ENCODE peak calls at places on chromosome 17, in ten cellular contexts. Y is upper lobe of right lung, I is heart left ventricle, F is mammary epithelial cell, G is WERI-Rb-1, Z is body of pancreas, P is adrenal gland, Q is uterus, O is H9, W is PC-9. E is an unnamed sample.

GRCh38 chr17:81553616-81554181 is 1.5 kb upstream of the FAAP100 start:
- DNase-seq in I (peak; percentile 32), F (peak; percentile 92), P (no peak), O (no peak), G (no peak), Y (no peak), W (peak; percentile 54), Q (peak; percentile 67), Z (no peak), E (peak; percentile 92)

GRCh38 chr17:31015639-31016038 is 44.8 kb downstream of the RNF135 start:
- DNase-seq in F (no peak), I (no peak), G (peak; percentile 44), O (no peak), W (no peak), P (no peak), Z (no peak), Q (no peak), Y (no peak), E (no peak)

GRCh38 chr17:2613089-2613808 is 19.8 kb downstream of the PAFAH1B1 start:
- DNase-seq in Q (no peak), Z (peak; percentile 18), F (no peak), Y (no peak), G (no peak), I (no peak), P (no peak), W (no peak), O (no peak), E (no peak)

GRCh38 chr17:42832934-42833770 is at the start of gene PSME3:
- DNase-seq in O (peak; percentile 96), F (peak; percentile 90), Q (peak; percentile 86), G (peak; percentile 96), Y (peak; percentile 97), W (peak; percentile 80), I (peak; percentile 95), P (peak; percentile 90), Z (peak; percentile 88), E (peak; percentile 47)

GRCh38 chr17:21214777-21215541 is 998 bp upstream of the TMEM11 start:
- DNase-seq in G (no peak), F (peak; percentile 27), W (no peak), Z (no peak), O (peak; percentile 69), P (peak; percentile 38), I (no peak), Y (no peak), Q (peak; percentile 31), E (no peak)

GRCh38 chr17:7951143-7951792 is 19.3 kb downstream of the CNTROB start:
- DNase-seq in P (no peak), Y (no peak), W (no peak), Q (no peak), G (no peak), F (no peak), I (no peak), Z (no peak), O (no peak), E (no peak)

GRCh38 chr17:29445844-29446243 is 55.7 kb downstream of the TAOK1 start:
- DNase-seq in I (no peak), O (no peak), Y (no peak), P (no peak), Q (no peak), Z (no peak), W (no peak), F (no peak), G (no peak), E (no peak)

GRCh38 chr17:2156666-2157065 is 101.8 kb downstream of the HIC1 start:
- DNase-seq in I (no peak), G (no peak), W (no peak), F (no peak), Q (no peak), P (no peak), O (no peak), Z (no peak), Y (no peak), E (no peak)

GRCh38 chr17:2594657-2595085 is 1.2 kb downstream of the PAFAH1B1 start:
- DNase-seq in F (no peak), G (no peak), I (no peak), P (no peak), O (no peak), W (no peak), Y (no peak), Q (no peak), Z (no peak), E (no peak)

GRCh38 chr17:31724026-31724425 is 135.0 kb downstream of the COPRS start:
- DNase-seq in P (no peak), G (no peak), Z (no peak), W (peak; percentile 44), O (no peak), I (no peak), F (peak; percentile 4), Q (no peak), Y (no peak), E (no peak)

GRCh38 chr17:787641-788221 is 5.6 kb downstream of the MRM3 start:
- DNase-seq in F (no peak), Z (peak; percentile 91), O (no peak), G (no peak), Q (no peak), W (no peak), P (no peak), Y (peak; percentile 12), I (no peak), E (no peak)

GRCh38 chr17:8123695-8124349 is at the start of gene HES7:
- DNase-seq in F (no peak), Q (peak; percentile 56), Y (no peak), Z (peak; percentile 16), I (no peak), P (peak; percentile 39), W (no peak), G (peak; percentile 35), O (peak; percentile 86), E (no peak)

GRCh38 chr17:48052956-48053757 is 5.0 kb downstream of the NFE2L1 start:
- DNase-seq in Q (peak; percentile 83), Y (peak; percentile 35), P (peak; percentile 80), W (peak; percentile 12), F (no peak), G (peak; percentile 54), O (no peak), I (peak; percentile 94), Z (peak; percentile 75), E (no peak)

GRCh38 chr17:81428121-81428515 is 32.9 kb downstream of the BAHCC1 start:
- DNase-seq in P (no peak), Q (no peak), I (no peak), W (no peak), G (no peak), O (no peak), F (no peak), Y (no peak), Z (peak; percentile 57), E (no peak)

GRCh38 chr17:72575542-72576233 is 454.9 kb downstream of the SOX9 start:
- DNase-seq in Q (no peak), F (no peak), I (no peak), Z (no peak), W (peak; percentile 21), Y (no peak), O (no peak), P (no peak), G (no peak), E (no peak)

GRCh38 chr17:28540231-28540630 is 12.2 kb downstream of the UNC119 start:
- DNase-seq in F (no peak), Q (no peak), Z (no peak), I (no peak), P (no peak), Y (no peak), G (no peak), W (no peak), O (no peak), E (no peak)

DNA sequence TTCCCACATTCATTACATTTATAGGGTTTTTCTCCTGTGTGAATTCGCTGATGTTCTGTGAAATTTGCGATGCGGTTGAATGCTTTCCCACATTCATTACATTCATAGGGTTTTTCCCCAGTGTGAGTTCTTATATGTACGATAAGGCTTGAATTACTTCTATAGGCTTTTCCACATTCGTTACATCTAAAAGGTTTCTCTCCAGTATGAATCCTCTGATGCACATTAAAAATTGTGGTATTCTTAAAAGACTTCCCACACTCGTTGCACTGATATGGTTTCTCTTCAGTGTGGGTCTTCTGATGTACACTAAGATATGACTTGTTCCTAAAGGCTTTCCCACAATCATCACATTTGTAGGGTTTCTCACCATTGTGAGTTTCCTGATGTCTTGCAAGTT is 30.4 kb downstream of the ZNF624 start:
- DNase-seq in I (no peak), Y (no peak), O (no peak), Q (no peak), P (no peak), W (no peak), Z (no peak), F (no peak), G (no peak), E (no peak)
- H3K9me3 ChIP-seq in I (no peaks in the 10 kb centered on the region), Y (peaks cover 68% of the 10 kb centered on the region), O (peaks cover 30% of the 10 kb centered on the region), Q (no peaks in the 10 kb centered on the region), P (peaks cover 52% of the 10 kb centered on the region), W (peaks cover 45% of the 10 kb centered on the region), Z (peaks cover 24% of the 10 kb centered on the region), F (peaks cover 57% of the 10 kb centered on the region), G (peaks cover 36% of the 10 kb centered on the region), E (peaks cover 41% of the 10 kb centered on the region)

GRCh38 chr17:82751571-82752370 is at the start of gene TBCD:
- DNase-seq in Q (peak; percentile 87), Y (peak; percentile 94), P (peak; percentile 92), O (peak; percentile 91), W (peak; percentile 60), G (peak; percentile 96), F (peak; percentile 89), Z (peak; percentile 87), I (peak; percentile 89), E (peak; percentile 72)
- TF ChIP-seq CTCF in Q (no peak), Y (no peak), P (no peak), O (no peak), W (no peak), G (no peak), F (no peak), Z (no peak), I (no peak), E (no peak)

GRCh38 chr17:45038771-45039634 is 12.4 kb downstream of the DCAKD start:
- DNase-seq in Z (peak; percentile 47), P (no peak), F (no peak), Y (no peak), Q (peak; percentile 46), I (no peak), W (no peak), O (no peak), G (no peak), E (no peak)
- H3K27ac ChIP-seq in Z (no peak overlapping the region), P (no peak overlapping the region), F (no peak overlapping the region), Y (no peak overlapping the region), Q (no peak overlapping the region), I (no peak overlapping the region), W (no peak overlapping the region), O (no peak overlapping the region), G (no peak overlapping the region), E (no peak overlapping the region)

DNA sequence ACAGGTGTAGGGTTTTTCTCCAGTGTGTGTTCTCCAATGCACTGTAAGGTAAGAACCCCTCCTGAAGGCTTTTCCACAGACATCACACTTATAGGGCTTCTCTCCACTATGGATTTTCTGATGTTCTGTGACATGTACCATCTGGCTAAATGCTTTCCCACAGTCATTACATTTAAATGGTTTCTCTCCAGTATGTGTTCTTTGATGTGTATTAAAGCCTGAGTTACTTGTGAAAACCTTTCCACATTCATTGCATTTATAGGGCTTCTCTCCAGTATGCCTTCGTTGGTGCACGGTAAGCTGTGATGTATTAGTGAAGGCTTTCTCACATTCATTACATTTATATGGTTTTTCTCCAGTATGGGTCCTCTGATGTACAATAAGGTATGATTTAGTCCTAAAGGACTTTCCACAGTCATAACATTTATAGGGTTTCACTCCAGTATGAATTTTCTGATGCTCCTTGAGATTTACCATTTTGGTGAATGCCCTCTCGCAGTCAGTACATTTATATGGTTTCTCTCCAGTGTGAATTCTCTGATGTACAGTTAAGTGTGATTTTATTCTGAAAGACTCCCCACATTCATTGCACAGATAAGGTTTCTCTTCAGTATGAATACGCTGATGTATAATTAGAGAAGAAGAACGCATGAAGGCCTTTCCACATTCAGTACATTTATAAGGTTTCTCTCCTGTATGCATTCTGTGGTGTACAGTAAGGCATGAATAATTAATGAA is 30.9 kb downstream of the ZNF624 start:
- DNase-seq in F (no peak), Y (no peak), I (no peak), W (no peak), Z (no peak), P (no peak), Q (no peak), O (no peak), G (no peak), E (no peak)
- H3K9me3 ChIP-seq in F (peaks cover 59% of the 10 kb centered on the region), Y (peaks cover 74% of the 10 kb centered on the region), I (no peaks in the 10 kb centered on the region), W (peaks cover 45% of the 10 kb centered on the region), Z (peaks cover 24% of the 10 kb centered on the region), P (peaks cover 52% of the 10 kb centered on the region), Q (no peaks in the 10 kb centered on the region), O (peaks cover 30% of the 10 kb centered on the region), G (peaks cover 37% of the 10 kb centered on the region), E (peaks cover 40% of the 10 kb centered on the region)